ENCODE peak calls at places on chromosome 21, in five cellular contexts. I is colonic mucosa, C is kidney, D is mucosa of descending colon, W is BJ. F is an unnamed sample.

GRCh38 chr21:33383056-33383888 is 19.9 kb upstream of the IFNGR2 start:
- DNase-seq in I (peak; percentile 64), C (peak; percentile 92), D (peak; percentile 71), W (no peak), F (no peak)

GRCh38 chr21:33531007-33531406 is 10.9 kb downstream of the GART start:
- DNase-seq in I (no peak), D (no peak), C (no peak), W (no peak), F (no peak)

GRCh38 chr21:34983680-34984086 is 65.4 kb downstream of the RUNX1 start:
- DNase-seq in D (no peak), C (no peak), W (no peak), I (no peak), F (no peak)

GRCh38 chr21:35861656-35862055 is 198.7 kb downstream of the SETD4 start:
- DNase-seq in C (no peak), I (no peak), W (peak; percentile 72), D (no peak), F (no peak)

GRCh38 chr21:31543191-31543590 is 116.3 kb upstream of the SOD1 start:
- DNase-seq in W (no peak), D (no peak), C (no peak), I (no peak), F (no peak)

GRCh38 chr21:38027901-38028300 is 111.6 kb upstream of the KCNJ6 start:
- DNase-seq in D (no peak), I (no peak), W (peak; percentile 76), C (no peak), F (no peak)

GRCh38 chr21:26116456-26117011 is 54.0 kb downstream of the APP start:
- DNase-seq in W (peak; percentile 56), I (no peak), C (no peak), D (no peak), F (peak; percentile 50)

GRCh38 chr21:14836950-14837349 is 227.8 kb downstream of the NRIP1 start:
- DNase-seq in C (no peak), W (peak; percentile 52), I (no peak), D (no peak), F (no peak)

GRCh38 chr21:37937668-37938067 is 21.4 kb upstream of the KCNJ6 start:
- DNase-seq in D (no peak), W (no peak), C (no peak), I (no peak), F (no peak)

GRCh38 chr21:31343680-31344480 is at the start of gene TIAM1:
- DNase-seq in I (peak; percentile 46), D (peak; percentile 35), C (no peak), W (no peak), F (no peak)

GRCh38 chr21:28906841-28907240 is 85.8 kb downstream of the LTN1 start:
- DNase-seq in W (no peak), I (no peak), D (no peak), C (no peak), F (no peak)

GRCh38 chr21:31366825-31367224 is 22.8 kb upstream of the TIAM1 start:
- DNase-seq in D (no peak), C (no peak), W (no peak), I (no peak), F (no peak)

GRCh38 chr21:42739061-42739931 is 85.9 kb downstream of the PDE9A start:
- DNase-seq in C (peak; percentile 61), W (no peak), D (no peak), I (no peak), F (no peak)

GRCh38 chr21:33067045-33067444 is 2.9 kb upstream of the OLIG1 start:
- DNase-seq in I (no peak), D (no peak), W (no peak), C (no peak), F (no peak)

GRCh38 chr21:32207096-32207716 is 71.6 kb downstream of the MIS18A start:
- DNase-seq in W (no peak), D (no peak), C (no peak), I (no peak), F (no peak)

GRCh38 chr21:44006017-44006624 is 6.0 kb upstream of the TRAPPC10 start:
- DNase-seq in I (no peak), C (no peak), D (no peak), W (peak; percentile 80), F (peak; percentile 39)

GRCh38 chr21:34195365-34195764 is 122.0 kb downstream of the MRPS6 start:
- DNase-seq in W (no peak), D (no peak), I (no peak), C (no peak), F (no peak)

GRCh38 chr21:27581168-27581567 is 614.3 kb upstream of the ADAMTS5 start:
- DNase-seq in W (no peak), I (no peak), C (no peak), D (no peak), F (no peak)

GRCh38 chr21:14989359-14989758 is 75.4 kb downstream of the NRIP1 start:
- DNase-seq in I (no peak), W (no peak), C (no peak), D (no peak), F (peak; percentile 18)

GRCh38 chr21:15051652-15052554 is 12.9 kb downstream of the NRIP1 start:
- DNase-seq in D (peak; percentile 59), I (peak; percentile 61), C (no peak), W (no peak), F (no peak)

GRCh38 chr21:36699546-36700294 is 805 bp downstream of the SIM2 start:
- DNase-seq in W (no peak), I (no peak), C (no peak), D (no peak), F (no peak)

GRCh38 chr21:16535100-16535418 is 805.3 kb downstream of the USP25 start:
- DNase-seq in I (no peak), D (peak; percentile 14), W (no peak), C (peak; percentile 78), F (peak; percentile 45)

GRCh38 chr21:43608225-43608624 is 51.1 kb downstream of the HSF2BP start:
- DNase-seq in W (no peak), C (no peak), I (no peak), D (no peak), F (no peak)

GRCh38 chr21:38170705-38171682 is 85.8 kb upstream of the KCNJ15 start:
- DNase-seq in W (no peak), I (no peak), D (no peak), C (no peak), F (no peak)

GRCh38 chr21:38440746-38441145 is 57.5 kb downstream of the ERG start:
- DNase-seq in W (peak; percentile 81), I (no peak), D (no peak), C (no peak), F (no peak)

GRCh38 chr21:34857874-34858273 is 189.1 kb downstream of the CLIC6 start:
- DNase-seq in C (no peak), D (no peak), W (no peak), I (no peak), F (no peak)

GRCh38 chr21:44018813-44019567 is 6.9 kb downstream of the TRAPPC10 start:
- DNase-seq in C (no peak), D (no peak), W (no peak), I (no peak), F (no peak)

GRCh38 chr21:28294046-28294445 is 698.6 kb downstream of the LTN1 start:
- DNase-seq in C (no peak), I (no peak), W (peak; percentile 41), D (no peak), F (no peak)

GRCh38 chr21:18204931-18205330 is 39.7 kb upstream of the CHODL start:
- DNase-seq in W (no peak), I (no peak), C (no peak), D (no peak), F (no peak)

GRCh38 chr21:25183577-25183976 is 423.7 kb downstream of the MRPL39 start:
- DNase-seq in C (no peak), D (no peak), W (no peak), I (no peak), F (no peak)

GRCh38 chr21:37153935-37154350 is 80.9 kb downstream of the TTC3 start:
- DNase-seq in D (peak; percentile 37), W (no peak), I (peak; percentile 61), C (no peak), F (no peak)

GRCh38 chr21:23853796-23854379 is 1753.4 kb downstream of the MRPL39 start:
- DNase-seq in C (no peak), W (no peak), D (peak; percentile 14), I (no peak), F (no peak)
- TF ChIP-seq CTCF in C (peak; percentile 40), W (no peak), D (no peak), I (no peak), F (no peak)

GRCh38 chr21:39714331-39714730 is 30.7 kb upstream of the IGSF5 start:
- DNase-seq in C (no peak), W (no peak), D (no peak), I (no peak), F (no peak)

GRCh38 chr21:39713905-39714304 is 31.1 kb upstream of the IGSF5 start:
- DNase-seq in D (no peak), C (no peak), I (no peak), W (no peak), F (no peak)

GRCh38 chr21:39710866-39711265 is 34.1 kb upstream of the IGSF5 start:
- DNase-seq in C (no peak), I (no peak), W (no peak), D (no peak), F (no peak)

GRCh38 chr21:39715804-39716397 is 29.1 kb upstream of the IGSF5 start:
- DNase-seq in D (peak; percentile 82), C (no peak), W (no peak), I (peak; percentile 74), F (peak; percentile 4)

GRCh38 chr21:39712976-39713375 is 32.0 kb upstream of the IGSF5 start:
- DNase-seq in W (no peak), I (peak; percentile 45), C (no peak), D (peak; percentile 49), F (no peak)
- TF ChIP-seq CTCF in W (no peak), I (no peak), C (no peak), D (no peak), F (no peak)

GRCh38 chr21:45357436-45358260 is 47.3 kb upstream of the COL18A1 start:
- DNase-seq in W (no peak), I (no peak), C (peak; percentile 85), D (no peak), F (no peak)
- TF ChIP-seq CTCF in W (no peak), I (no peak), C (no peak), D (no peak), F (no peak)

GRCh38 chr21:41589620-41590175 is 81.7 kb upstream of the TMPRSS2 start:
- DNase-seq in W (no peak), C (no peak), I (no peak), D (no peak), F (no peak)

GRCh38 chr21:41585199-41585994 is 77.4 kb upstream of the TMPRSS2 start:
- DNase-seq in C (no peak), W (no peak), I (no peak), D (no peak), F (no peak)

GRCh38 chr21:41584603-41585176 is 76.7 kb upstream of the TMPRSS2 start:
- DNase-seq in W (no peak), D (no peak), I (no peak), C (no peak), F (no peak)

GRCh38 chr21:41593051-41593783 is 85.3 kb upstream of the TMPRSS2 start:
- DNase-seq in I (no peak), C (no peak), D (no peak), W (no peak), F (no peak)

DNA sequence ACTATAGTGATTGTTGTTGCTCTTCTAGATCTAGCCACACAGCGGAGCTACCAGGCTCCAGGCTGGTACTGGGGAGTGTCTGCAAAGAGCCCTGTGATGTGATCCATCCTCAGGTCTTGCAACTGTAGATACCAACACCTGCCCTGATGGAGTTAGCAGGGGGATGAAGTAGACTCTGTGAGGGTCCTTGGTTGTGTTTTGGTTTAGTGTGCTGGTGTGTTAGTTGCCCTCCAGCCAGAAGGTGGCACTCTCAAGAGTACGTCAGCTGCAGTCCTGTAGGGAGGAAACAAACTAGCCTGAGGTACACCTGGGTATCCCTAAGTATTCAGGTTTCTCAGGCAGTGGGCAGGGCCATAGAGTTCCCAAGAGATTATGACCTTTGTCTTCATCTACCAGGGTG is 81.2 kb upstream of the TMPRSS2 start:
- DNase-seq in D (no peak), W (no peak), I (no peak), C (no peak), F (no peak)
- TF ChIP-seq CTCF in D (no peak), W (peak; percentile 11), I (no peak), C (no peak), F (peak; percentile 4)